ENCODE peak calls at places on chromosomes 1 and 21, in nine cellular contexts. D is H1, X is NB4, Y is A549, U is WTC11, K is K562, C is HCT116, N is SK-N-SH, E is GM12878. R is an unnamed sample.

GRCh38 chr1:113949007-113949406 is 19.9 kb downstream of the HIPK1 start:
- DNase-seq in D (no peak), X (peak; percentile 34), Y (no peak), U (no peak), K (peak; percentile 63), C (no peak), N (peak; percentile 44), E (no peak), R (peak; percentile 28)

GRCh38 chr1:63902844-63903589 is 129.2 kb downstream of the ROR1 start:
- DNase-seq in D (no peak), X (no peak), Y (no peak), U (no peak), K (no peak), C (no peak), N (no peak), E (no peak), R (no peak)

GRCh38 chr1:162538815-162539431 is 22.6 kb upstream of the UAP1 start:
- DNase-seq in D (no peak), X (no peak), Y (peak; percentile 19), U (no peak), K (no peak), C (peak; percentile 75), N (no peak), E (no peak), R (peak; percentile 84)

GRCh38 chr1:211305044-211305443 is 21.6 kb upstream of the TRAF5 start:
- DNase-seq in D (no peak), X (no peak), Y (no peak), U (no peak), K (no peak), C (no peak), N (no peak), E (no peak), R (no peak)

GRCh38 chr1:109792056-109792831 is 28.5 kb upstream of the EPS8L3 start:
- DNase-seq in D (no peak), X (peak; percentile 68), Y (peak; percentile 89), U (peak; percentile 51), K (peak; percentile 80), C (no peak), N (peak; percentile 77), E (no peak), R (peak; percentile 90)

GRCh38 chr1:7642418-7642704 is 128.7 kb upstream of the VAMP3 start:
- DNase-seq in D (no peak), X (no peak), Y (no peak), U (no peak), K (no peak), C (no peak), N (no peak), E (no peak), R (no peak)

GRCh38 chr1:100530901-100531487 is 6.9 kb upstream of the GPR88 start:
- DNase-seq in D (no peak), X (peak; percentile 92), Y (no peak), U (no peak), K (no peak), C (no peak), N (no peak), E (peak; percentile 40), R (no peak)

GRCh38 chr1:55211456-55211855 is 3.7 kb downstream of the USP24 start:
- DNase-seq in D (no peak), X (no peak), Y (no peak), U (no peak), K (no peak), C (no peak), N (no peak), E (no peak), R (no peak)

GRCh38 chr1:109788695-109789521 is 25.2 kb upstream of the EPS8L3 start:
- DNase-seq in D (no peak), X (peak; percentile 88), Y (peak; percentile 65), U (peak; percentile 58), K (peak; percentile 72), C (peak; percentile 21), N (peak; percentile 66), E (no peak), R (no peak)

GRCh38 chr1:246291141-246291540 is 215.9 kb downstream of the SMYD3 start:
- DNase-seq in D (no peak), X (no peak), Y (no peak), U (no peak), K (no peak), C (no peak), N (no peak), E (no peak), R (no peak)

GRCh38 chr1:215793210-215793609 is 226.1 kb downstream of the KCTD3 start:
- DNase-seq in D (no peak), X (peak; percentile 4), Y (no peak), U (no peak), K (no peak), C (no peak), N (no peak), E (no peak), R (no peak)

GRCh38 chr1:68191717-68192116 is 40.6 kb downstream of the WLS start:
- DNase-seq in D (no peak), X (no peak), Y (no peak), U (no peak), K (no peak), C (no peak), N (no peak), E (no peak), R (no peak)

GRCh38 chr1:56216173-56216572 is 363.2 kb downstream of the PLPP3 start:
- DNase-seq in D (no peak), X (no peak), Y (no peak), U (no peak), K (no peak), C (no peak), N (no peak), E (no peak), R (no peak)

GRCh38 chr1:224183591-224184312 is 712 bp downstream of the DEGS1 start:
- DNase-seq in D (no peak), X (peak; percentile 82), Y (peak; percentile 64), U (peak; percentile 51), K (no peak), C (no peak), N (peak; percentile 89), E (no peak), R (peak; percentile 69)

GRCh38 chr1:156226116-156226538 is 13.3 kb downstream of the PMF1 start:
- DNase-seq in D (no peak), X (no peak), Y (no peak), U (no peak), K (no peak), C (no peak), N (no peak), E (peak; percentile 90), R (no peak)

GRCh38 chr21:17472167-17472566 is 40.7 kb upstream of the CXADR start:
- DNase-seq in D (no peak), X (no peak), Y (no peak), U (no peak), K (no peak), C (no peak), N (no peak), E (no peak), R (no peak)

DNA sequence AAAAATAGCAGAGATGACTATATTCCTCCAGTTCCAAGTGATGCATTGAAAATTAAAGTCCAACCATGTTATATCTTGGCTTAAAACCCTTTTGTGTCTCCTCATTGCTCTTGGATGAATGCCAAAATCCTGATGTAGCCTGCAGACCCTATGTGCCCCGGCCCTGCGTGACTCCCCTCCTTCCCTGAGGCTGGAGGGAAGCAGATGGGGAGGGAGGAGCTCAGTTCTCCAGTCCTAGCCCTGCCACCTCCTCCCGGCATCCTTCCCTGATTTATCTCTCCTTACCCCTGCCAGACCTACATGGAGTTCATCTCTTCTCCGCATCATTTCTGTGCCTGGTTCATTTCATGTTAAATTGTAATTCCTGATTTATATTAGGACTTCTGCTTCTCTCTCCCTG is 397.5 kb downstream of the PTPRU start:
- DNase-seq in D (no peak), X (no peak), Y (no peak), U (no peak), K (no peak), C (no peak), N (peak; percentile 85), E (no peak), R (no peak)
- TF ChIP-seq MAX in D (no peak), X (no peak), Y (no peak), U (no peak), K (no peak), C (no peak), N (no peak), E (no peak), R (no peak)

GRCh38 chr1:26164036-26164927 is 4.5 kb downstream of the C1orf232 start:
- DNase-seq in D (no peak), X (peak; percentile 47), Y (peak; percentile 25), U (peak; percentile 77), K (peak; percentile 78), C (no peak), N (peak; percentile 92), E (no peak), R (peak; percentile 38)
- TF ChIP-seq CTCF in D (no peak), X (peak; percentile 14), Y (peak; percentile 81), U (peak; percentile 39), K (peak; percentile 54), C (no peak), N (peak; percentile 69), E (peak; percentile 23), R (peak; percentile 88)

DNA sequence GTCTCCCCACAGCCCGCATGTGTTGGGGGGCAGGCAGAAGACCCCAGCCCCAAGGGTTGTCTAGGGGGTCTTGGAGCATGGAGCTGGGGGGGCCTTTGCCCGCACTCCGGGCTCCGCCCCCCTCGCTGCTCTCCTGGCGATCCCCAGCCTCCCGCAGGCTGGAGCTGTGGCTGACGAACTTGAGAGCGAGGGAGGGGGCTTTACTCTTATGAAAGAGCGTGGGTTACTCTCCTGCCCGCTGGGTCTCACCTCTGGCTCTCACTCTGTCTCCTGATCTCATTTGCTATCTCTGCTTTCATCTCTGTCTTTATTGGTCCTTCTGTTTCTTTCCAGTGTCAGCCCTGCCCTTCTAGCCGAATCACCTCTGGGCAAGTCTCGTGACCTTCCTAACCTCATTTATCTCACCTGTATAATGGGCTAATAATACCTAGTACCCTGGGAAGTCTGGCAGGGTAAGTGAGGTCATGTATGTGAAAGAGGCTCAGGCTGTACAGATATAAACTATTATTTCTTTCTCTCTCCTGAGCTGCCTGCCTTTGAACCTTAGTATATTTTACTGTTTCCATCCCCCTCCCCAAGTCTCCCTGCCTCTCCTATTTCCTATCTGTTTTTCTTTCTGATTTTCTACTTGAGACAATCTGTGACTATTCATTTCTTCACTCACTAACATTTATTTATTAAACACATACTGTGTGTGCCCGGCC is 721 bp downstream of the EFNA4 start:
- DNase-seq in D (no peak), X (peak; percentile 39), Y (peak; percentile 49), U (no peak), K (no peak), C (no peak), N (peak; percentile 83), E (no peak), R (peak; percentile 54)
- TF ChIP-seq MAX in D (no peak), X (peak; percentile 3), Y (no peak), U (no peak), K (peak; percentile 9), C (no peak), N (no peak), E (no peak), R (no peak)

DNA sequence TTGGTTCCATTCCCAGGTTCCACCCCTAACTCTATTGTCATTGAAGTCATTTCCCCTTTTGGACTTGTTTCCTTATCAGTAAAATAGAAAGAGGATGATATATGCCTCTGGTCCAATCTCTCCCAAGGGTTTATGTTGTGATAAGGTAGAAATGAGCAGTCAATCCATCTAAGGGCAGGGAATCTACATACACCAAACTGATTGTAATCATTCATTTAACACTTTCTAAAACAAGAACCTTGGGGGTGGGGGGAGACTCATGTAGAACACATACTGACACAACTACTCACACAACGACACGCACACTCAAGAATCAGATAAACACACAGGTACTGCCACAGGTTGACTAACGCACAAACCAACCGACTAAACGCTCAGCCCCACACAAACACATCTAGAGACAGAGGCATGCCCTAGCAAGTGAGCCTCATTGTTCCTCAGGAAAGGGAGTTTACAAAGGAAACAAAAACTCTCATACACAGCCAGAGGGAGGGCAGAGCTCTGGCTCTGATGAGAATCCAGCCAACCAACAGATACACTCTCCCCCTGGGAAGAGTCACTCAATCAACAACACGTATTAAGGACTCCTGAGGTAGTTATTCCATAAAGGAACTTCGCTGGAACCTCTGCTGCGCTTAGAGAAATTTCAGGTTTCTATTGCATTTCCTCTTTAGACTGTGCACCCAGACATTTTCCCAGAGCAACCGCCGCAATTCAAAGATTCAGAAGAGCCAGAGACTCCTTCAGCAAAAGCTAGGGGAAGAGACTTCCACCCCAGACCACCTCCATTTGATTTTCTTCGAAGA is 982 bp downstream of the F11R start:
- DNase-seq in D (no peak), X (peak; percentile 41), Y (no peak), U (no peak), K (no peak), C (no peak), N (no peak), E (no peak), R (peak; percentile 88)
- TF ChIP-seq CTCF in D (no peak), X (no peak), Y (no peak), U (no peak), K (no peak), C (no peak), N (no peak), E (no peak), R (no peak)

R was measured in endothelial cell of umbilical vein.